ENCODE peak calls at places on chromosome 13, in four cellular contexts. One of them, this sample, is unnamed.

GRCh38 chr13:111280666-111281577 is 39.5 kb upstream of the TEX29 start:
- DNase-seq in SK-N-SH: no peak
- DNase-seq in H1: no peak
- DNase-seq in GM12878: no peak
- DNase-seq in this sample: no peak

GRCh38 chr13:73816702-73817101 is 317.5 kb downstream of the KLF12 start:
- DNase-seq in SK-N-SH: no peak
- DNase-seq in H1: no peak
- DNase-seq in GM12878: no peak
- DNase-seq in this sample: no peak

GRCh38 chr13:85241045-85241444 is 558.2 kb downstream of the SLITRK6 start:
- DNase-seq in SK-N-SH: no peak
- DNase-seq in H1: no peak
- DNase-seq in GM12878: no peak
- DNase-seq in this sample: no peak

GRCh38 chr13:66139250-66139649 is 1090.9 kb downstream of the PCDH9 start:
- DNase-seq in SK-N-SH: no peak
- DNase-seq in H1: no peak
- DNase-seq in GM12878: no peak
- DNase-seq in this sample: peak

GRCh38 chr13:42084722-42085121 is 36.3 kb downstream of the DGKH start:
- DNase-seq in SK-N-SH: no peak
- DNase-seq in H1: no peak
- DNase-seq in GM12878: no peak
- DNase-seq in this sample: no peak

GRCh38 chr13:24985102-24985501 is 110.8 kb upstream of the PABPC3 start:
- DNase-seq in SK-N-SH: no peak
- DNase-seq in H1: no peak
- DNase-seq in GM12878: no peak
- DNase-seq in this sample: no peak

GRCh38 chr13:104691765-104692164 is 1625.5 kb upstream of the SLC10A2 start:
- DNase-seq in SK-N-SH: no peak
- DNase-seq in H1: no peak
- DNase-seq in GM12878: no peak
- DNase-seq in this sample: no peak

GRCh38 chr13:51249767-51250741 is 27.9 kb downstream of the FAM124A start:
- DNase-seq in SK-N-SH: peak
- DNase-seq in H1: no peak
- DNase-seq in GM12878: no peak
- DNase-seq in this sample: peak

GRCh38 chr13:27474751-27475268 is 24.4 kb upstream of the MTIF3 start:
- DNase-seq in SK-N-SH: no peak
- DNase-seq in H1: no peak
- DNase-seq in GM12878: no peak
- DNase-seq in this sample: no peak

GRCh38 chr13:49307365-49307764 is 59.6 kb downstream of the CDADC1 start:
- DNase-seq in SK-N-SH: no peak
- DNase-seq in H1: no peak
- DNase-seq in GM12878: no peak
- DNase-seq in this sample: no peak

GRCh38 chr13:22077764-22078163 is 406.9 kb downstream of the FGF9 start:
- DNase-seq in SK-N-SH: no peak
- DNase-seq in H1: no peak
- DNase-seq in GM12878: no peak
- DNase-seq in this sample: no peak

GRCh38 chr13:112643759-112644459 is 45.9 kb upstream of the ATP11A start:
- DNase-seq in SK-N-SH: no peak
- DNase-seq in H1: no peak
- DNase-seq in GM12878: no peak
- DNase-seq in this sample: peak

GRCh38 chr13:29499766-29500165 is 95.7 kb downstream of the SLC7A1 start:
- DNase-seq in SK-N-SH: peak
- DNase-seq in H1: no peak
- DNase-seq in GM12878: no peak
- DNase-seq in this sample: no peak

GRCh38 chr13:53839461-53839860 is 810.8 kb downstream of the OLFM4 start:
- DNase-seq in SK-N-SH: no peak
- DNase-seq in H1: no peak
- DNase-seq in GM12878: no peak
- DNase-seq in this sample: no peak

GRCh38 chr13:42990147-42990990 is 1.7 kb downstream of the EPSTI1 start:
- DNase-seq in SK-N-SH: peak
- DNase-seq in H1: no peak
- DNase-seq in GM12878: no peak
- DNase-seq in this sample: no peak

GRCh38 chr13:41418027-41418426 is 39.3 kb upstream of the RGCC start:
- DNase-seq in SK-N-SH: no peak
- DNase-seq in H1: no peak
- DNase-seq in GM12878: no peak
- DNase-seq in this sample: no peak

GRCh38 chr13:32837307-32837972 is 178.8 kb upstream of the KL start:
- DNase-seq in SK-N-SH: no peak
- DNase-seq in H1: peak
- DNase-seq in GM12878: no peak
- DNase-seq in this sample: no peak
- TF ChIP-seq TCF12 in SK-N-SH: no peak
- TF ChIP-seq TCF12 in H1: no peak
- TF ChIP-seq TCF12 in GM12878: no peak
- TF ChIP-seq TCF12 in this sample: no peak

DNA sequence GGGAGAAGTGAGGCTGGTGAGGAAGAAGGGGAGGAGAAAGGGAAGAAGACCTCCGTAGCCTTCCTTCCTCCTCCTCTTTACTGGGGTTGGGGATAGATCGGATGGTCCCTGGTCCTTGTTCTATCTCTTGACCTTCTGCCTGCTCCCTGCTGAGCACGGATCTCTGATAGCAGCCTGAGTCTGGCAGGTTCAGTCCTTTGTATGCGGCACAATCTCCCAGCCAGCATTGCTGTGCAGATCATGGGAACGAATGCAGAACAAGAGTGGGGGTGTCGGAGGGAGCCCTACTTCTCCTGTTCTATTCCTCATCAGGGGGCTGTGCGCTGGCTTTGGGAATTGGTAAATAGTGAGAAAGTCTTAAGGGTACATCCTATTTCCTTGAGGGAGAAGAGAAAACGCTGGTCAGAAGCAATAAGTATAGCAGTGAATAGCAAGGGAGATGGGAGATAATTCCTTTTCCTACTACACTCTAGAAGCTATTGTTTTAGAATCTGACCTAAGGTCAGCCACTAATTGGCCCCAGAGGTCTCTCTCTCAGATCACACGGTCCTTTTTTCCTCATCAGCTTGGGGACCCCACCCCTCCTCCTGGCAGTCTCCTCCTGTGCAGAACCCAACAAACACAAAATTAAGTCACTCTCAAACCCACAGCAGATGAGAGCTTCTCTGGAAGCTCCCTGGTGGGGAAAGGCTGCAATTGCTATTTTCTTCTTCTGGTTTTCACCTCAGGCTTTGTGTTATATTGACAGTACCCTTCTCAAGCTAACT is 41.0 kb downstream of the KL start:
- DNase-seq in SK-N-SH: peak
- DNase-seq in H1: no peak
- DNase-seq in GM12878: no peak
- DNase-seq in this sample: peak
- TF ChIP-seq TCF12 in SK-N-SH: no peak
- TF ChIP-seq TCF12 in H1: no peak
- TF ChIP-seq TCF12 in GM12878: no peak
- TF ChIP-seq TCF12 in this sample: no peak

DNA sequence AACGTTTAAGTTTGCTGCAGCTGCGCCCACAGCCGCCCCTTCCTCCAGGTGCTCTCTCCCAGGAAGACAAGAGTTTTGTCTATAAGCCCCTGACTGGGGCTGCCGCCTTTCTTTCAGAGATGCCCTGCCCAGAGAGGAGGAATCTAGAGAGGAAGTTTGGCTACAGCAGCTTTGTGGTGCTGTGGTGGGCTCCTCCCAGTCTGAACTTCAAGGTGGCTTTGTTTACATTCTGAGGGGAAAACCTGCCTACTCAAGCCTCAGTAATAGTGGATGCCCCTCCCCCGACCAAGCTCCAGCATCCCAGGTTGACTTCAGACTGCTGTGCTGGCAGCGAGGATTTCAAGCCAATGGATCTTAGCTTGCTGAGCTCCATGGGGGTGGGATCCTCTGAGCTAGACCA is 6.4 kb upstream of the ERICH6B start:
- DNase-seq in SK-N-SH: no peak
- DNase-seq in H1: peak
- DNase-seq in GM12878: no peak
- DNase-seq in this sample: no peak
- TF ChIP-seq TCF12 in SK-N-SH: no peak
- TF ChIP-seq TCF12 in H1: no peak
- TF ChIP-seq TCF12 in GM12878: no peak
- TF ChIP-seq TCF12 in this sample: no peak

GRCh38 chr13:105878119-105878518 is 657.3 kb downstream of the EFNB2 start:
- DNase-seq in SK-N-SH: no peak
- DNase-seq in H1: no peak
- DNase-seq in GM12878: no peak
- DNase-seq in this sample: no peak
- TF ChIP-seq TCF12 in SK-N-SH: no peak
- TF ChIP-seq TCF12 in H1: no peak
- TF ChIP-seq TCF12 in GM12878: no peak
- TF ChIP-seq TCF12 in this sample: no peak

DNA sequence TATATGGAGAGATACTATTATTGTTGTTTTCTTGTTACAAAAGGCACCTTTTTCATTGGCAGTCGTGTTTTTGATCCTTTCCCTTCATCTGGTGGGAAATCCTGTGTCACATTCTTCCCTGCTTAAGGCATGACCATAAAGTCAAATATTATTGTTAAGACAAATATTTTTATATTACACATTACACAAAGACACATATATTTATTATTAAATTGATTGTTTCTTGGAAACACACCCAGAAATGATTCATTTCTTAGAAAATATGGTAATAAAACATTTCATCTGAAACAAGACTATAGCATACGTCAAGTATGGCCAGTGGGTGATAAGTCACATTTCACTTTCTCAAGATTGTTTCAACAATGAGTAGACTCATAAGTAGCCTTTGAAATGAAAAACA is 77.3 kb downstream of the KCTD12 start:
- DNase-seq in SK-N-SH: no peak
- DNase-seq in H1: no peak
- DNase-seq in GM12878: no peak
- DNase-seq in this sample: no peak
- TF ChIP-seq TCF12 in SK-N-SH: no peak
- TF ChIP-seq TCF12 in H1: no peak
- TF ChIP-seq TCF12 in GM12878: no peak
- TF ChIP-seq TCF12 in this sample: no peak

GRCh38 chr13:99969934-99970760 is 1.4 kb downstream of the ZIC5 start:
- DNase-seq in SK-N-SH: no peak
- DNase-seq in H1: peak
- DNase-seq in GM12878: no peak
- DNase-seq in this sample: peak
- TF ChIP-seq TCF12 in SK-N-SH: no peak
- TF ChIP-seq TCF12 in H1: no peak
- TF ChIP-seq TCF12 in GM12878: no peak
- TF ChIP-seq TCF12 in this sample: no peak

GRCh38 chr13:21039097-21039800 is 22.1 kb downstream of the LATS2 start:
- DNase-seq in SK-N-SH: no peak
- DNase-seq in H1: peak
- DNase-seq in GM12878: no peak
- DNase-seq in this sample: no peak
- TF ChIP-seq TCF12 in SK-N-SH: no peak
- TF ChIP-seq TCF12 in H1: no peak
- TF ChIP-seq TCF12 in GM12878: no peak
- TF ChIP-seq TCF12 in this sample: no peak

This sample was measured in HepG2.